ENCODE peak calls at places on chromosomes 3 and 15, in four cellular contexts. V, X, M and U are unnamed samples.

GRCh38 chr3:187808466-187809291 is 63.4 kb upstream of the BCL6 start:
- DNase-seq in V (peak; percentile 20), X (peak; percentile 19), M (no peak), U (no peak)

GRCh38 chr3:171374260-171374659 is 85.9 kb downstream of the TNIK start:
- DNase-seq in V (no peak), X (no peak), M (no peak), U (no peak)

GRCh38 chr15:31263751-31264533 is 62.7 kb upstream of the KLF13 start:
- DNase-seq in V (peak; percentile 65), X (peak; percentile 78), M (no peak), U (no peak)

GRCh38 chr15:65033659-65034269 is 4.3 kb upstream of the MTFMT start:
- DNase-seq in V (no peak), X (peak; percentile 56), M (no peak), U (no peak)

GRCh38 chr3:9147215-9147895 is 102.1 kb downstream of the SRGAP3 start:
- DNase-seq in V (no peak), X (no peak), M (no peak), U (no peak)

GRCh38 chr3:182364323-182364722 is 429.0 kb upstream of the ATP11B start:
- DNase-seq in V (no peak), X (no peak), M (no peak), U (no peak)

GRCh38 chr3:175956964-175957363 is 1097.8 kb downstream of the NAALADL2 start:
- DNase-seq in V (no peak), X (peak; percentile 14), M (peak; percentile 23), U (no peak)

GRCh38 chr15:93037341-93038063 is 51.5 kb downstream of the RGMA start:
- DNase-seq in V (peak; percentile 20), X (peak; percentile 99), M (no peak), U (no peak)

GRCh38 chr15:45522931-45523331 is 376 bp upstream of the SLC30A4 start:
- DNase-seq in V (no peak), X (peak; percentile 2), M (peak; percentile 25), U (no peak)

GRCh38 chr15:100114100-100114499 is 227.7 kb downstream of the ADAMTS17 start:
- DNase-seq in V (peak; percentile 58), X (no peak), M (no peak), U (peak; percentile 27)

DNA sequence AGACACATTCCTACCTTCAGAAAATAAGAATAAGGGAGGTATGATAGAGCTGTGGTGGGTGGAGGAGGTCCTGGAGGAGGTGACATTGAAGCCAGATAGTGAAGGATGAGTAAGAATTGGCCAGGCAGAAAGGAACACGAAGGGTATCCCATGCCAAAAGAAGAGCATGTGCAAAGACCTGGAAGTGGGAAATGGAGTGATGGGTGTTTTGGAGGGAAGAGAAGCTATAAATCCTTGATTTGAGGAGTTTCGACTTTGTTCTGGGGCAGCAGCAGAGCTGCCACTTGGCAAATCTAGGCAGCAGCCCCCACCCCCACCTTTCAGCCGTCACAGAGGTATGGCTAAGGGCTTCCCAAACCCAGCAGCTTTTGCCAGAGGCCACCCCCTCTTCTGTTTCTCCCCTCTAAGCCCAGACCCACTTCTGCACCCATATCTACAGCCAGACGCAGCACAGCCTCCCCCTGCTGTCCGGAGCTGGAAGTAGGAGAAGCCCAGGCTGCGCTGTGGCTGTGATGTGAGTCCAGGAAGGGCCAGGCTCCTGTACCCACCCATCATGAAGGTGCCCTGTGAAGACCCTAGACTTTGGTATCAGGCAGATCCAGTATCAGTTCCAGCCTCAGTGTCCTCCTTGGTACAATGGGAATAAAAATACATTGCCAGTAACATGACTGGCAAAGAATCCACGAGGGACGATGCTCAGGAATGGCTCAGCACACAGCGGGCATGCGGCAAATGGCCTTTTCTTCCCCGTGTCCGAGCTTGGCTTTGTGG is 188.7 kb upstream of the LINGO1 start:
- DNase-seq in V (peak; percentile 71), X (peak; percentile 71), M (peak; percentile 84), U (peak; percentile 73)
- TF ChIP-seq CTCF in V (peak; percentile 26), X (peak; percentile 96), M (peak; percentile 50), U (peak; percentile 78)

GRCh38 chr3:109702252-109702651 is 364.9 kb upstream of the DPPA4 start:
- DNase-seq in V (no peak), X (peak; percentile 38), M (no peak), U (no peak)

GRCh38 chr3:109696932-109697331 is 359.6 kb upstream of the DPPA4 start:
- DNase-seq in V (no peak), X (no peak), M (no peak), U (no peak)
- TF ChIP-seq CTCF in V (no peak), X (no peak), M (peak; percentile 29), U (peak; percentile 27)

GRCh38 chr15:63610209-63610841 is 13.1 kb downstream of the FBXL22 start:
- DNase-seq in V (peak; percentile 76), X (peak; percentile 81), M (peak; percentile 62), U (peak; percentile 63)
- TF ChIP-seq CTCF in V (peak; percentile 19), X (peak; percentile 81), M (peak; percentile 65), U (peak; percentile 80)

GRCh38 chr15:84654689-84655453 is 788 bp upstream of the WDR73 start:
- DNase-seq in V (peak; percentile 91), X (peak; percentile 93), M (peak; percentile 71), U (peak; percentile 61)
- TF ChIP-seq CTCF in V (peak; percentile 62), X (peak; percentile 76), M (peak; percentile 57), U (peak; percentile 67)